ENCODE peak calls at places on chromosomes 12 and 14, in eight cellular contexts. T is HT1080; C is HEK293T; H is frontal cortex; U is CD8-positive, alpha-beta T cell; R is GM23338; S is stimulated activated CD4-positive, alpha-beta T cell treated with anti-CD3 and anti-CD28 coated beads, Interleukin-2, amount 100 ng/mL, for 48 hours; K is AG09309. P is an unnamed sample.

GRCh38 chr14:105502446-105503295 is 11.6 kb downstream of the TEDC1 start:
- DNase-seq in T (no peak), C (no peak), H (no peak), U (no peak), R (no peak), S (no peak), K (no peak), P (no peak)

GRCh38 chr14:22837750-22838538 is 1.6 kb downstream of the MMP14 start:
- DNase-seq in T (peak), C (no peak), H (no peak), U (no peak), R (peak), S (no peak), K (no peak), P (no peak)

GRCh38 chr14:67879026-67879425 is 59.4 kb downstream of the RAD51B start:
- DNase-seq in T (no peak), C (no peak), H (no peak), U (no peak), R (no peak), S (no peak), K (no peak), P (no peak)

GRCh38 chr12:12461281-12461922 is 101.3 kb downstream of the DUSP16 start:
- DNase-seq in T (no peak), C (no peak), H (no peak), U (no peak), R (no peak), S (peak), K (no peak), P (no peak)

GRCh38 chr14:98244966-98245569 is 1026.9 kb downstream of the BCL11B start:
- DNase-seq in T (no peak), C (no peak), H (no peak), U (no peak), R (no peak), S (no peak), K (no peak), P (no peak)

GRCh38 chr12:49587174-49587908 is 18.1 kb downstream of the FAM186B start:
- DNase-seq in T (no peak), C (no peak), H (no peak), U (no peak), R (peak), S (no peak), K (no peak), P (no peak)

GRCh38 chr12:113855998-113856397 is 110.1 kb downstream of the RBM19 start:
- DNase-seq in T (no peak), C (no peak), H (no peak), U (no peak), R (no peak), S (no peak), K (no peak), P (no peak)

GRCh38 chr12:63103489-63104131 is 47.4 kb downstream of the AVPR1A start:
- DNase-seq in T (no peak), C (peak), H (peak), U (no peak), R (peak), S (peak), K (no peak), P (peak)

GRCh38 chr12:118979763-118980406 is 1.5 kb upstream of the SRRM4 start:
- DNase-seq in T (peak), C (peak), H (peak), U (no peak), R (peak), S (peak), K (no peak), P (peak)

GRCh38 chr12:29517265-29517664 is 19.8 kb upstream of the OVCH1 start:
- DNase-seq in T (no peak), C (no peak), H (no peak), U (no peak), R (no peak), S (no peak), K (no peak), P (no peak)

GRCh38 chr12:77339610-77340009 is 274.2 kb upstream of the E2F7 start:
- DNase-seq in T (peak), C (no peak), H (peak), U (no peak), R (no peak), S (no peak), K (no peak), P (no peak)

GRCh38 chr14:67766035-67766680 is 50.2 kb downstream of the ZFYVE26 start:
- DNase-seq in T (no peak), C (no peak), H (no peak), U (no peak), R (no peak), S (no peak), K (no peak), P (no peak)

GRCh38 chr12:21962236-21962635 is 21.0 kb upstream of the ABCC9 start:
- DNase-seq in T (peak), C (no peak), H (no peak), U (no peak), R (no peak), S (no peak), K (no peak), P (no peak)

GRCh38 chr14:100391777-100392176 is 68.6 kb downstream of the SLC25A47 start:
- DNase-seq in T (no peak), C (no peak), H (no peak), U (no peak), R (no peak), S (no peak), K (peak), P (no peak)